ENCODE peak calls at places on chromosomes 16 and 17, in four cellular contexts. Z is adipocyte, X is stomach, N is neural progenitor cell. H is an unnamed sample. For H3K4me1, the result is how much of the 10 kb centered on the place peaks cover.

GRCh38 chr17:30174556-30174955 is 57.9 kb downstream of the NSRP1 start:
- DNase-seq in Z (no peak), N (no peak), X (no peak), H (no peak)

GRCh38 chr16:2784536-2785100 is 2.7 kb downstream of the PRSS33 start:
- DNase-seq in N (no peak), Z (no peak), X (no peak), H (no peak)

GRCh38 chr17:66964930-66965800 is 658 bp downstream of the CACNG4 start:
- DNase-seq in X (no peak), N (peak), Z (peak), H (peak)

GRCh38 chr17:4968916-4969550 is 1.4 kb upstream of the SPAG7 start:
- DNase-seq in X (no peak), Z (peak), N (peak), H (peak)

GRCh38 chr16:53421248-53421647 is 13.0 kb upstream of the RBL2 start:
- DNase-seq in X (no peak), N (no peak), Z (no peak), H (no peak)

GRCh38 chr16:65312071-65312470 is 190.2 kb upstream of the CDH11 start:
- DNase-seq in N (no peak), X (no peak), Z (peak), H (no peak)

GRCh38 chr16:89115216-89115949 is 21.7 kb downstream of the ACSF3 start:
- DNase-seq in N (no peak), X (peak), Z (no peak), H (peak)

GRCh38 chr17:77279448-77280303 is 138.9 kb downstream of the SEC14L1 start:
- DNase-seq in N (peak), Z (peak), X (peak), H (no peak)

GRCh38 chr17:3531266-3532101 is 26.1 kb downstream of the TRPV3 start:
- DNase-seq in Z (no peak), X (no peak), N (no peak), H (no peak)

GRCh38 chr16:71255721-71256120 is 25.2 kb upstream of the HYDIN start:
- DNase-seq in N (peak), X (no peak), Z (no peak), H (no peak)

GRCh38 chr16:87809150-87809902 is 43.5 kb upstream of the KLHDC4 start:
- DNase-seq in Z (no peak), N (no peak), X (no peak), H (no peak)

GRCh38 chr16:62907562-62907961 is 871.3 kb upstream of the CDH8 start:
- DNase-seq in N (no peak), Z (no peak), X (no peak), H (no peak)

GRCh38 chr17:19014628-19015215 is 10.2 kb upstream of the FAM83G start:
- DNase-seq in X (no peak), N (no peak), Z (no peak), H (no peak)

GRCh38 chr16:4936991-4937781 is at the start of gene PPL:
- DNase-seq in X (peak), N (peak), Z (no peak), H (no peak)

GRCh38 chr17:3553419-3554401 is 3.9 kb downstream of the TRPV3 start:
- DNase-seq in X (no peak), Z (no peak), N (no peak), H (no peak)

GRCh38 chr16:86307518-86307903 is 202.8 kb upstream of the FOXF1 start:
- DNase-seq in Z (peak), N (no peak), X (no peak), H (no peak)

GRCh38 chr17:27945333-27945616 is 52.1 kb upstream of the LYRM9 start:
- DNase-seq in N (no peak), Z (no peak), X (no peak), H (no peak)

DNA sequence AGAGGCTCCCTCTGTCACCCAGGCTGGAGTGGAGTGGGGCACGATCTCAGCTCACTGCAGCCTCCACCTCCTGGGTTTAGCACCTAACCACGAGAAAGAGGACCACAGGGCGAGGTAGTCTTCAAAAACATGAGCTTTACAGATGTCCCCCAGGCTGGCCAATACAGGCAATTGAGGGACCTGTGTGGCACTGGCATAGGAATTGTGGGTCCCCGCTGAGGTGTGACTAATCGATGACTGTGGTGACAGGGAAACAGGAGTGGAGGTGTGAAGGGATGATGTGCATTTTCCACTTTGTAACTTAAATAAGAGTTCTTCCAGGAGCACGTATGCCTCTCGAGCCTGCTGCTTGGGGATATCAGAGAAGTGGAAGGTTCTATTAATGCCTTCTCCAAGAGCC is 12.6 kb upstream of the ARHGAP17 start:
- DNase-seq in X (no peak), Z (no peak), N (no peak), H (no peak)
- H3K4me1 ChIP-seq in X (under half), Z (under half), N (under half), H (under half)

DNA sequence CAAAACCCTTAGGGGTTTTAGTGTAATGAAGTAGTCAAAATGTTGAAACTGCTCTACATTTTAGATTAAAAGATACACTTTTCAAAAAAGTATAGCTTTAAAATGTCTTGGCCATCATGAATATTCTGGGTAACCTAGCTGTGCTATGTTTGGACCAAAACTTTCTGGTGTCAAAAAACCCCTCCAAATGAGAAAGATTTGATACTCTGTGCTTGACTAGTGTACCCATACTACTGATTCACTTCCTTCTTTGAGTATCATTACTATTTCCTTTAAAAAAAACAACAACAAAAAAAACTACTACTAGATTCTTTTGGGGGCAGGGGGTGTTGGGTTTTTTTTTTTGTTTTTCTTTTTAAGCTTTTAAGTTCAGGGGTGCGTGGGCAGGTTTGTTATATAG is 37.3 kb downstream of the PTRH2 start:
- DNase-seq in Z (no peak), N (no peak), X (no peak), H (no peak)
- H3K4me1 ChIP-seq in Z (under half), N (under half), X (under half), H (half or more)

GRCh38 chr16:67459858-67460144 is 21.2 kb downstream of the ATP6V0D1 start:
- DNase-seq in N (no peak), Z (peak), X (no peak), H (no peak)
- H3K4me1 ChIP-seq in N (under half), Z (half or more), X (half or more), H (under half)

GRCh38 chr17:10646393-10646990 is 10.6 kb downstream of the MYH3 start:
- DNase-seq in X (peak), N (peak), Z (peak), H (peak)

GRCh38 chr17:10651927-10652326 is 5.2 kb downstream of the MYH3 start:
- DNase-seq in Z (no peak), X (no peak), N (no peak), H (no peak)

GRCh38 chr17:10652984-10653680 is 4.0 kb downstream of the MYH3 start:
- DNase-seq in Z (no peak), X (no peak), N (no peak), H (no peak)

GRCh38 chr17:10649031-10649430 is 8.1 kb downstream of the MYH3 start:
- DNase-seq in Z (peak), X (no peak), N (no peak), H (no peak)

DNA sequence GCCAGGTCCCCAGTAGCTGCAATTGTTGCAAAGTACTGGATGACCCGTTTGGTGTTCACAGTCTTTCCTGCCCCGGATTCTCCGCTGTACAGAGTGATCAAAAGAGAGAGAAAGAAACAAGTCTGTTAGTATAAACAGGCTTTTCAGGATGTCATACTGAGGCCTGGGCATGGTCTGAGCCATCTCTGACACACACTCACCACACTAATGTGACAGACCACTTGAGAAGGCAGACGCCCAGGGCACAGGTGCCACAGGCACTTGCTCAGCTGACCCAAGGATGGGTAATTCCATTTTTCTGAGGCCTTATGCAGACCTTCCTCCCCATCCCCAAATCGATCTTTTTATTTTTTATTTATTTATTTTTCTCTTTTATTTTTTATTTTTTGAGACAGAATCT is 7.5 kb downstream of the MYH3 start:
- DNase-seq in Z (no peak), X (no peak), N (no peak), H (no peak)
- H3K4me1 ChIP-seq in Z (under half), X (under half), N (under half), H (under half)

GRCh38 chr16:69858196-69859104 is 92.7 kb upstream of the CLEC18A start:
- DNase-seq in Z (no peak), X (no peak), N (no peak), H (no peak)

GRCh38 chr16:69863882-69864281 is 87.3 kb upstream of the CLEC18A start:
- DNase-seq in Z (no peak), N (no peak), X (no peak), H (no peak)

GRCh38 chr16:69860233-69861231 is 90.6 kb upstream of the CLEC18A start:
- DNase-seq in Z (no peak), N (no peak), X (no peak), H (no peak)

GRCh38 chr16:69859105-69859969 is 91.8 kb upstream of the CLEC18A start:
- DNase-seq in Z (no peak), N (peak), X (peak), H (no peak)

GRCh38 chr16:69861276-69862030 is 89.7 kb upstream of the CLEC18A start:
- DNase-seq in Z (peak), X (peak), N (no peak), H (no peak)
- H3K4me1 ChIP-seq in Z (under half), X (half or more), N (under half), H (under half)

GRCh38 chr16:81516478-81517149 is 72.0 kb downstream of the CMIP start:
- DNase-seq in Z (no peak), X (no peak), N (no peak), H (no peak)
- H3K4me1 ChIP-seq in Z (under half), X (under half), N (under half), H (under half)

GRCh38 chr16:74745109-74745615 is 29.5 kb downstream of the FA2H start:
- DNase-seq in Z (no peak), N (no peak), X (no peak), H (no peak)
- H3K4me1 ChIP-seq in Z (under half), N (under half), X (half or more), H (half or more)

GRCh38 chr16:12290868-12291267 is 314.3 kb downstream of the SNX29 start:
- DNase-seq in N (no peak), X (no peak), Z (no peak), H (no peak)

GRCh38 chr16:12290165-12290564 is 313.6 kb downstream of the SNX29 start:
- DNase-seq in N (no peak), X (no peak), Z (no peak), H (no peak)

GRCh38 chr16:12293017-12293618 is 316.6 kb downstream of the SNX29 start:
- DNase-seq in Z (no peak), X (no peak), N (no peak), H (no peak)

GRCh38 chr16:12293913-12294312 is 317.4 kb downstream of the SNX29 start:
- DNase-seq in N (no peak), Z (no peak), X (no peak), H (no peak)

GRCh38 chr16:12291989-12292759 is 315.6 kb downstream of the SNX29 start:
- DNase-seq in N (no peak), Z (no peak), X (no peak), H (no peak)
- H3K4me1 ChIP-seq in N (under half), Z (under half), X (under half), H (under half)

GRCh38 chr17:78348055-78348745 is 11.7 kb downstream of the SOCS3 start:
- DNase-seq in X (no peak), Z (no peak), N (no peak), H (no peak)

GRCh38 chr17:78347453-78347852 is 12.4 kb downstream of the SOCS3 start:
- DNase-seq in N (no peak), X (no peak), Z (no peak), H (no peak)

GRCh38 chr17:78355045-78355641 is 4.7 kb downstream of the SOCS3 start:
- DNase-seq in N (no peak), Z (no peak), X (no peak), H (no peak)

GRCh38 chr17:78349831-78350631 is 9.8 kb downstream of the SOCS3 start:
- DNase-seq in N (no peak), Z (no peak), X (no peak), H (no peak)

GRCh38 chr17:78351449-78352006 is 8.3 kb downstream of the SOCS3 start:
- DNase-seq in N (peak), X (peak), Z (peak), H (no peak)
- H3K4me1 ChIP-seq in N (under half), X (under half), Z (half or more), H (half or more)

H was measured in SJSA1.